ENCODE peak calls at places on chromosomes 6 and 20, in six cellular contexts. J, B, M, E, I and W are unnamed samples.

GRCh38 chr6:3330199-3330598 is 71.5 kb downstream of the PSMG4 start:
- DNase-seq in J (no peak), B (no peak), M (no peak), E (no peak), I (no peak), W (no peak)

GRCh38 chr6:158048589-158048988 is 66.9 kb downstream of the SYNJ2 start:
- DNase-seq in J (no peak), B (no peak), M (no peak), E (no peak), I (no peak), W (no peak)

GRCh38 chr20:20710443-20710842 is 2.0 kb downstream of the RALGAPA2 start:
- DNase-seq in J (no peak), B (no peak), M (no peak), E (no peak), I (no peak), W (no peak)

GRCh38 chr6:82073484-82073883 is 174.1 kb downstream of the IBTK start:
- DNase-seq in J (no peak), B (no peak), M (no peak), E (no peak), I (no peak), W (no peak)

GRCh38 chr20:13029687-13030510 is 21.1 kb downstream of the SPTLC3 start:
- DNase-seq in J (no peak), B (peak), M (no peak), E (peak), I (peak), W (peak)

GRCh38 chr6:161639772-161640171 is 365.9 kb upstream of the AGPAT4 start:
- DNase-seq in J (no peak), B (no peak), M (no peak), E (no peak), I (no peak), W (no peak)

GRCh38 chr6:12653396-12653910 is 63.1 kb upstream of the PHACTR1 start:
- DNase-seq in J (no peak), B (no peak), M (no peak), E (no peak), I (no peak), W (no peak)

GRCh38 chr20:16761305-16761829 is 13.2 kb downstream of the OTOR start:
- DNase-seq in J (peak), B (peak), M (no peak), E (peak), I (peak), W (peak)

DNA sequence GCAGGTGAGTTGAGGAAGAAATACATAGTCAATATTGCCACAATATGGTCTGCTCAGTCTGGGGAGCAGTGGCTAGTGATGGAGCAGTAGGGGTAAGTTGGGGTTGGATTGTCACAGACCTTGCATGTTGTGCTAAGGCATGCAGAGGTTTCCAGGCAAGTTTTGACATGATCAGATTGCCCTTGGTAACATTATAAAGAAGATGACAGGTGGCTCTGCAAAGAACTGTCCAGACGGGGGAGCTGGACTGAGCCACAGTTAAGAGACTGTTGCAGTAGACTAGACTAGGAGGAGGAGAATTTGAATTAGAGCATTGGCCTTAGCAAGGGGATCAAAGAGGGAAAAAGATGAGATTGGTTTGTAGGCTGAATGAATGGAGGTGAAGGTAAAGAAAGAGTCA is 23.4 kb downstream of the ATRN start:
- DNase-seq in J (no peak), B (no peak), M (no peak), E (peak), I (no peak), W (peak)
- TF ChIP-seq CTCF in J (no peak), B (no peak), M (no peak), E (no peak), I (no peak), W (no peak)

DNA sequence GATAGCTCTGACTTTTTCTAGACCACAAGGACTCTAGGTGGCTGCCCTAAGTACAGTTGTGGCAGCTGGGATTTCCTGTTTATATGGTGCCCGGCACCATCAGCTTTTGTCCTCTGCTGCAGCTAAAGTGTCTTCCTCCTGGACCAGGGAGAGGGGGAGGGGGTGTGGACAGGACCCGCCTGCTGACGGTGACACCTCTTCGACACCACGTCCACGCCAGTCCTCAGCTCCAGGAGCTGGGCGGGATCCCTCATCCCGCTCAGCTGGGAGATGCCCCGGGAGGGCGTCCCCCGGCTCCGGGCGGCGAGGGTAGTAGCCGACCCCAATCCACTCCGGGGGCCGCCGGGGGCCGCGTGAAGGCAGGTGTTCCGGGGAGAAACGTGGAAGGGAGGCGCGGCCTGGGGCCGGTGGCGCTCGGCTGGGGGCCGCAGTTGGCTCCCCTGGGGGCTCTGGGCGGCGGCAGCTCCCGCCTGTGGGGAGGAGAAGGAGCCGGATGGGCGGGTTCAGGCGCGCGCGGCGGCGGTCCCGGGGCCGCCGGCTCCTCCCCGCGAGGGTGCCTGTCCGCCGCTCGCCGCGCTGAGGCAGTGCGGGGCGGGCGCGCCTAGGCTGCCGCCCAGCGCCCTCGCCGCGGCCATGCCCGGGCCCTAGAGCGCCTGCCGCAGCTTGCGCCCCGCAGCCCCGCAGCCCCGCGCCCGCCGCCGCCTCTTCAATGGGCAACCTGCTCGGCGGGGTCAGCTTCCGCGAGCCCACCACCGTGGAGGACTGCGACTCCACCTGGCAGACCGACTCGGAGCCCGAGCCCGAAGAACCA is at the start of gene OGFRL1:
- DNase-seq in J (peak), B (no peak), M (peak), E (peak), I (peak), W (peak)
- TF ChIP-seq CTCF in J (no peak), B (no peak), M (no peak), E (no peak), I (no peak), W (no peak)

DNA sequence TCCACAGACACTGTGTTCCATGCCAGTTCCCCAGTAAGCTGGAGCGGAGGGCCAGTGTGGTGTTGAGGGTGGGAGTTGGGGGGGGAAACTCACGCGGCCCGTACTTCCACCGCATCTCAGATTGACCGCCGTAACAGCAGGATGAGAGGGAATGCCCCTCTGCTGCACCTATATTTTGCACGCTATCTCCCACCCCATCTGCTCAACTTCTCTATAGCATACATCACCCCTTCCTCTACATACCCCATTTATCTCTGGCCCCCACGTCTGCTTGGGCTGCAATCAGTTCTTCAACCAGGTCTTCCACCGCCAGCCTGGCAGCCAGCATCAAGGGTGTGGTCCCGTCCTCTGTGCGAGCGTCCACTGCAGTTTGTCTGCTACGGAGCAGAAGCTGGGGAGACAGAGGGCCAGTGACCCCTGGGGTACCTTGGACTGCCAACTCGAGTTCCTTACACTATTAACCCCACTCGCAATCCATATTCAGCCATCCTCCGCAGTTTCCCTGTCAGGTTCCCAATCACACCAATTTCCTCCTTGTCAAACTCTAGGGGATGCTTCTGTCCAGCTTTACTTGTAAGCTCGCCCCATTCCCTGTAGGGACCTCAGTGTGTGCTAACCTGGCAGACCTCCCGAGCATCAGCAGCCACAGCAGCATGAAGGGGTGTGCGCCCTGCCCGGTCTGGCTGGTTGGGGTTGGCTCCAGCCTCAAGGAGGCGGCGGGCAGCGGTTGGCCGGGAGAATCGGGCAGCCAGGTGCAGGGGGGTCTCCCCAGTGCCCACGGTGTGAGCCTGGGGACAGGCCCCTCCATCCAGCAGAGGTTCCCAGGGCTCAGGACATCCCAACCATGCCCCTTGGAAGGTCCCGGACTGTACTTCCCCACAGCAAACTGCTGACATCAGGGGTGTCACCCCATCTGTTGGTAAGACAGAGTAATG is 4.5 kb upstream of the GPSM3 start:
- DNase-seq in J (no peak), B (no peak), M (no peak), E (no peak), I (no peak), W (no peak)
- TF ChIP-seq CTCF in J (no peak), B (no peak), M (peak), E (no peak), I (no peak), W (no peak)

DNA sequence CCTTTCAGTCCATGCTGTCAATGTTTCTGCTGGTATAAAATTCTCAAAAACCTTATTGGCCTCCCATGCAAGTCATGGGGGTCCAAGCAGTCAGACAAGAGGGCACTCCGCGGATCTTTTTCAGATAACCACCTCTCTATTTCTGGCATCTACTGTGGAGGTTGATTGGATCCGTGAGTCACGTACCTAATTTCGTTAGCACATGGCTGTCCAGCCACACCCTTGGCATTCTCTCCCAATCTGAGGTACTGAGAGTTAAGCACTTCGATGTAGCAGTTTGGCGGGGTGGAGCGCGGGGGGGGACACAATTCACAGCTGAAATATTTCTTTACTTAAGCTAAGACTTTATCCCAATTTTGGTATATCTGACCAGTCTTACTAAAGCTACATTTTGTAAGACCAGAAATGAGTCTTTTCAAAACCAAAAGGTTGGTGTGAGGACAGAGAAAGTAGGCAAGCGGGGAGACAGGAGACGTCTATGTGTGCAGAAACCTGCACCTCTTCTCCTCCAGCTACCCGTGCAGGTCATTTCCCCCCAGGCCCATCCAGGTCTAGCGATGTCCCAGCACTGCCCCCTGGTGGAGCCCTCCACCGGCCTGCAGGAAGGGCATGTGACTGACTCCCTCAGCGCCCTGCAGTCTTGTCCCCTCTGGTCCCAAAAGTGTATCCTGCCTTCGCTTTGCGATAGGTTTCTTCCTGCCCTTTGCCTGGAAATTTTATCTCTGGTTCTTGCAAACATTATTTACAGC is 113.1 kb downstream of the ADAT2 start:
- DNase-seq in J (peak), B (no peak), M (no peak), E (peak), I (no peak), W (peak)
- TF ChIP-seq CTCF in J (peak), B (peak), M (peak), E (peak), I (peak), W (peak)

DNA sequence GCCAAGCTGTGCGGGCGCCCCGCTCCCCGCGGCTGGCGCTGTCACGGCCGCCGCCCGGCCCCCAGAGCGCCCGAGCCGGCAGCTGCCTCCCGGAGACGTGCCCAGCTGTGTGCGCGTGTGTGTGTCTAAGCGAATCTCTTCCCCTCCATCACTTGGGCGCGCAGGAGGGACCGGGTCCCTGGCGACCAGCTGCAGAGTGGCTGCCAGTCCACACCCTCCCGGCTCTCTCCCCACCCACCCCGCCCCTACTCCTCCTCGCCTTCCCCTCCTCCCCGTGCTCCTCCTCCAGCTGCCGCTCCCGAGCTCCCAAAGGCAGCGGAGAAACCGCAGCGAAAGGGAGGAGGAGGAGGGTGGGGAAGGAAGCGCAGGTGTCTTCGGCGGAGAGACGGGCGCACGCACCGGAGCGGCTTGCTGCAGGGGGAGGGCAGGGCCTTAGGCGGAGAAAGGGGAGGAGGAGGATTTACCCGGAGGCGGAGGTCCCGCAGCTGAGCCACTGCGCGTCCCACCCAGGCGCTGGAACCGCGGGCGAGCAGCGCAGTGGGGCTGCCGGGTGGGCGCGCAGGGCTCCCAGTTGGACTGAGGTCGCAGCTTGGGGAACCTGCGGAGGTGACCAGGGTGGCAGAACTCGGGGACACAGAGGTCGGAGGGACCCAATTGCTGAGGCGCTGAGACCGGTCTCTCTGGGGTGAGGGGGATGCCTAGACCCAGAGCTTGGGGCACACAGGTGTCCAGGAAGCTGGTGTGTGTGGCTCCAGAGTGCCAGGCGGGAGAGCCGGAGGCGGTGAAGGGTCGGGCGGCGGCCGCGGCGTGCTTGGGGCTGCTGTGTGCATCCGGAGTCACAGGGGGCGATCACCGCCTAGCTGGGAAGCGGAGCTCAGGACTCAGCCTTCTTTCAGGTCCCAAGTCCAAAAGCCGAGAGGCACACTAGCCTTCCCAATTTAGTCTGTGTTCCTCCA is at the start of gene HS3ST5:
- DNase-seq in J (peak), B (no peak), M (peak), E (peak), I (peak), W (no peak)
- TF ChIP-seq CTCF in J (peak), B (peak), M (peak), E (peak), I (peak), W (no peak)